ENCODE peak calls at places on chromosomes 12 and 14, in six cellular contexts. R is HCEC 1CT, E is HS-5, M is astrocyte of the cerebellum, Y is left colon, V is A172. F is an unnamed sample.
A peak's percentile ranks its signal among the peaks of the same experiment; 100 is the strongest.

GRCh38 chr12:12046401-12046800 is 24.3 kb upstream of the BCL2L14 start:
- DNase-seq in V (no peak), R (no peak), E (no peak), Y (no peak), M (no peak), F (no peak)

GRCh38 chr12:117151195-117152031 is 38.9 kb downstream of the FBXO21 start:
- DNase-seq in R (peak; percentile 12), Y (peak; percentile 32), M (peak; percentile 20), V (peak; percentile 20), E (no peak), F (no peak)

GRCh38 chr12:61023231-61023630 is 1237.0 kb upstream of the USP15 start:
- DNase-seq in R (no peak), E (no peak), M (no peak), V (no peak), Y (no peak), F (no peak)

GRCh38 chr12:3251691-3252090 is 174.5 kb downstream of the TSPAN9 start:
- DNase-seq in R (no peak), V (no peak), Y (no peak), E (no peak), M (no peak), F (no peak)

GRCh38 chr12:50923361-50924130 is 28.8 kb upstream of the HIGD1C start:
- DNase-seq in M (no peak), V (no peak), R (no peak), E (no peak), Y (no peak), F (no peak)

GRCh38 chr14:29804481-29804880 is 123.2 kb downstream of the PRKD1 start:
- DNase-seq in M (no peak), Y (no peak), V (no peak), E (no peak), R (no peak), F (no peak)

GRCh38 chr14:61885203-61885961 is 123.2 kb downstream of the SNAPC1 start:
- DNase-seq in E (no peak), V (no peak), R (no peak), M (no peak), Y (no peak), F (no peak)

GRCh38 chr12:131222271-131223139 is 268.8 kb downstream of the ADGRD1 start:
- DNase-seq in V (no peak), Y (no peak), R (no peak), E (no peak), M (peak; percentile 9), F (no peak)

GRCh38 chr14:22231022-22231421 is 358.0 kb downstream of the DAD1 start:
- DNase-seq in E (no peak), V (no peak), Y (no peak), M (no peak), R (no peak), F (no peak)

GRCh38 chr12:122788387-122788786 is 14.0 kb downstream of the CCDC62 start:
- DNase-seq in M (peak; percentile 12), E (no peak), Y (no peak), R (peak; percentile 6), V (peak; percentile 35), F (no peak)

GRCh38 chr14:105419305-105420091 is at the start of gene MTA1:
- DNase-seq in R (peak; percentile 40), V (no peak), E (no peak), Y (peak; percentile 58), M (no peak), F (peak; percentile 17)

GRCh38 chr12:97425380-97425779 is 37.2 kb upstream of the RMST start:
- DNase-seq in V (no peak), Y (no peak), E (no peak), M (no peak), R (no peak), F (no peak)

GRCh38 chr14:61891251-61891650 is 129.0 kb downstream of the SNAPC1 start:
- DNase-seq in R (peak; percentile 3), V (peak; percentile 6), E (no peak), Y (no peak), M (no peak), F (no peak)

GRCh38 chr12:66449531-66449930 is 147.2 kb downstream of the HELB start:
- DNase-seq in R (no peak), Y (no peak), M (no peak), E (no peak), V (no peak), F (no peak)

GRCh38 chr14:99630202-99630601 is 14.7 kb upstream of the HHIPL1 start:
- DNase-seq in E (no peak), M (no peak), R (no peak), V (no peak), Y (no peak), F (no peak)

GRCh38 chr12:66405395-66405794 is 103.1 kb downstream of the HELB start:
- DNase-seq in Y (no peak), M (no peak), R (peak; percentile 65), E (peak; percentile 70), V (peak; percentile 24), F (no peak)

GRCh38 chr12:93198086-93198485 is 179.6 kb upstream of the NUDT4 start:
- DNase-seq in M (no peak), V (peak; percentile 91), E (peak; percentile 45), R (peak; percentile 86), Y (no peak), F (no peak)

GRCh38 chr14:59803052-59803451 is 67.5 kb downstream of the RTN1 start:
- DNase-seq in E (no peak), R (no peak), Y (no peak), V (no peak), M (no peak), F (no peak)

GRCh38 chr12:118271199-118271598 is 101.5 kb downstream of the TAOK3 start:
- DNase-seq in E (no peak), R (no peak), Y (no peak), V (no peak), M (no peak), F (no peak)

GRCh38 chr12:91383106-91383505 is 200.5 kb upstream of the DCN start:
- DNase-seq in M (no peak), E (no peak), Y (no peak), R (peak; percentile 8), V (no peak), F (no peak)

GRCh38 chr12:65642006-65642695 is 182.1 kb upstream of the HMGA2 start:
- DNase-seq in R (no peak), E (no peak), V (no peak), M (no peak), Y (no peak), F (no peak)

GRCh38 chr12:77116277-77116676 is 50.9 kb upstream of the E2F7 start:
- DNase-seq in V (peak; percentile 65), M (no peak), R (peak; percentile 86), Y (no peak), E (no peak), F (no peak)

GRCh38 chr14:75165586-75166391 is 10.6 kb downstream of the TMED10 start:
- DNase-seq in Y (no peak), E (no peak), V (no peak), R (no peak), M (peak; percentile 27), F (no peak)

GRCh38 chr12:101877816-101878811 is 734 bp downstream of the DRAM1 start:
- DNase-seq in Y (no peak), M (no peak), R (peak; percentile 14), E (no peak), V (peak; percentile 28), F (no peak)

F was measured in AML-193.